ENCODE peak calls at places on chromosomes 5 and 9, in eight cellular contexts. N is neural progenitor cell, Q is GM23248, K is SK-N-SH, A is HCT116, B is PC-3, C is MM.1S, E is hepatocyte. T is an unnamed sample.

GRCh38 chr5:74422671-74423070 is 217.9 kb downstream of the ENC1 start:
- DNase-seq in N (no peak), Q (no peak), K (no peak), A (no peak), B (no peak), C (no peak), E (no peak), T (no peak)

GRCh38 chr5:1017056-1017455 is 8.5 kb downstream of the NKD2 start:
- DNase-seq in N (no peak), Q (no peak), K (no peak), A (no peak), B (no peak), C (no peak), E (no peak), T (no peak)

GRCh38 chr9:105672711-105673234 is 10.5 kb downstream of the TAL2 start:
- DNase-seq in N (no peak), Q (no peak), K (no peak), A (no peak), B (no peak), C (no peak), E (no peak), T (peak; percentile 71)

GRCh38 chr5:5025774-5026406 is 114.2 kb upstream of the ADAMTS16 start:
- DNase-seq in N (no peak), Q (no peak), K (peak; percentile 51), A (no peak), B (peak; percentile 79), C (peak; percentile 69), E (no peak), T (peak; percentile 3)

GRCh38 chr5:16618138-16618897 is 1.5 kb upstream of the RETREG1 start:
- DNase-seq in N (peak; percentile 8), Q (no peak), K (peak; percentile 22), A (no peak), B (no peak), C (no peak), E (peak; percentile 7), T (no peak)

GRCh38 chr5:64214152-64214551 is 48.5 kb downstream of the RNF180 start:
- DNase-seq in N (no peak), Q (no peak), K (no peak), A (no peak), B (no peak), C (no peak), E (no peak), T (no peak)

GRCh38 chr5:72692273-72692672 is 124.2 kb upstream of the TNPO1 start:
- DNase-seq in N (no peak), Q (peak; percentile 61), K (no peak), A (no peak), B (no peak), C (no peak), E (no peak), T (no peak)

GRCh38 chr5:32600057-32600622 is 14.8 kb downstream of the SUB1 start:
- DNase-seq in N (no peak), Q (peak; percentile 87), K (no peak), A (no peak), B (peak; percentile 93), C (no peak), E (peak; percentile 12), T (no peak)

GRCh38 chr9:94908041-94908563 is 181.6 kb downstream of the AOPEP start:
- DNase-seq in N (no peak), Q (no peak), K (no peak), A (no peak), B (no peak), C (no peak), E (no peak), T (no peak)

GRCh38 chr9:112029921-112030444 is 133.4 kb downstream of the UGCG start:
- DNase-seq in N (peak; percentile 19), Q (peak; percentile 23), K (no peak), A (no peak), B (peak; percentile 79), C (no peak), E (peak; percentile 67), T (no peak)

GRCh38 chr5:58724992-58725391 is 142.1 kb downstream of the RAB3C start:
- DNase-seq in N (no peak), Q (no peak), K (no peak), A (no peak), B (no peak), C (no peak), E (no peak), T (no peak)

GRCh38 chr5:157743163-157744054 is at the start of gene LSM11:
- DNase-seq in N (peak; percentile 94), Q (peak; percentile 94), K (peak; percentile 98), A (peak; percentile 66), B (peak; percentile 97), C (peak; percentile 88), E (peak; percentile 94), T (peak; percentile 91)

GRCh38 chr5:151896041-151896691 is 28.5 kb downstream of the GLRA1 start:
- DNase-seq in N (no peak), Q (peak; percentile 38), K (no peak), A (no peak), B (peak; percentile 56), C (no peak), E (peak; percentile 8), T (no peak)

GRCh38 chr9:135288941-135289534 is 190.5 kb upstream of the PPP1R26 start:
- DNase-seq in N (no peak), Q (no peak), K (no peak), A (peak; percentile 42), B (no peak), C (no peak), E (no peak), T (no peak)

GRCh38 chr5:133873454-133873853 is 95.0 kb downstream of the C5orf15 start:
- DNase-seq in N (no peak), Q (no peak), K (no peak), A (no peak), B (peak; percentile 42), C (no peak), E (no peak), T (no peak)
- TF ChIP-seq EZH2phosphoT487 in N (no peak), Q (no peak), K (no peak), A (no peak), B (no peak), C (no peak), E (no peak), T (no peak)

DNA sequence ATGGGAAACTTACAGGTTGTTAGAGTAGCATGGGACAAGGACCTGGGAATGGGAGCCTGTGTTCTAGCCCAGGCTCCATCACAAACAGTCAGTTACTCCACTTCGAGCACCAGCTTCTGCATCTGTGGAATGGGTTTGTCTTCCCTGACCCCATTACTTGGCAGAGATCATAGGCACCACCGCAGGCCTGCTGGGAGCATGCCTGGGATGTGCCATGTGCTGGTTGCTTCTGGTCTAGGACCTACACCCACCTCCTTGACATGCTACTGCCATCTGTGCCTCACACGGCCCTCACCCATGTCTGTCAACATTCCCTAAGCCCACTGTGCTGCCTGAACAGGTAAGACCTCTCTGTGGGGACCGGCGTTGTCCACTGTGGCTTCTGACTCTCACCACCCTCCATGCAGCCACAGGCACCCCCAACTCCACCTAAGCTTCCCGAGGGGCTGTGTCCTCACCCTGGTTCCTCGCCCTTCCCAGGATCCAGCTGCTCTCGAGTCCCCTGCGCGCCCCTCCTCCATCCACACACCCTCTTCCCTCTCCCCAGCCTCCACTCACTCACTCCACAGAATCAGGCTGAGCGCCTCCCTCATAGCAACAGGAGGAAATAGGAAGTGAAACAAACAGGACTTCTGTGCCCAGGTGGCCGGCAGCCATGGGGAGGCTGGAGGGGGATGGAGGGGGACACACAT is 85.9 kb upstream of the FAM120A start:
- DNase-seq in N (no peak), Q (no peak), K (no peak), A (no peak), B (no peak), C (no peak), E (no peak), T (peak; percentile 19)
- TF ChIP-seq EZH2phosphoT487 in N (no peak), Q (no peak), K (no peak), A (no peak), B (no peak), C (no peak), E (no peak), T (no peak)

DNA sequence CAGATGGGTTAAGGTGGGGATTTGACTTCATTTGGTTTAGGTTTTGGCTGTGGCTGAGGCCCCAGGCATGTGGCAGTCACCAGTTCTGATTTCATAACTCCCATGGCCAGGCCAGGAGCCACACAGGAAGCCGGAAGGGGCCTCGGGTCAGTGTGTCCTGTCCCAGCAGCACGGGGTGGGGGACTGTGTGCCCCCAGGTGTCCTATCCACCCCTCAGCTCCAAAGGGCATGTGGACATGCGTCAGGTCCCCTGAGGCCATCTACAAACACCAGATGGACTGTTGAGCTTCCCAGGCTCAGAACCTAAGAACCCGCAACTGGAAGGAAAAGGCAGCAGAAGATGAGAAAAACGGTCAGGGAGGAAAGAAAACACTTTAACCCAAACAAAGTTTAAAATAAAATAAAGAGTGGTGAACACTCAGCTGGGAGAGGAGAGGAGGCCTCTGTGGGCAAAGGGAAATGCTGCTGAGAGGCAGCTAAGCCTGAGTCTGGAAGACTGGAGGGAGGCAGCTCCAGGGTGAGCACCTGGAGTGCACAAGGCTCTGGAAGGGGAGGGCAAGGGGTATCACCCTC is 260.8 kb downstream of the AUH start:
- DNase-seq in N (no peak), Q (no peak), K (no peak), A (no peak), B (no peak), C (no peak), E (no peak), T (no peak)
- TF ChIP-seq EZH2phosphoT487 in N (no peak), Q (no peak), K (no peak), A (no peak), B (no peak), C (no peak), E (no peak), T (no peak)

GRCh38 chr5:132830436-132831094 is at the start of gene SHROOM1:
- DNase-seq in N (peak; percentile 76), Q (peak; percentile 85), K (peak; percentile 83), A (peak; percentile 44), B (peak; percentile 68), C (peak; percentile 85), E (peak; percentile 88), T (peak; percentile 47)

GRCh38 chr5:132828846-132829494 is 1.5 kb downstream of the SHROOM1 start:
- DNase-seq in N (no peak), Q (no peak), K (no peak), A (no peak), B (no peak), C (no peak), E (no peak), T (no peak)

GRCh38 chr5:132827943-132828673 is 2.3 kb downstream of the SHROOM1 start:
- DNase-seq in N (no peak), Q (no peak), K (no peak), A (no peak), B (no peak), C (no peak), E (no peak), T (no peak)

GRCh38 chr5:132831095-132831860 is 831 bp upstream of the SHROOM1 start:
- DNase-seq in N (no peak), Q (no peak), K (no peak), A (no peak), B (no peak), C (no peak), E (no peak), T (no peak)

DNA sequence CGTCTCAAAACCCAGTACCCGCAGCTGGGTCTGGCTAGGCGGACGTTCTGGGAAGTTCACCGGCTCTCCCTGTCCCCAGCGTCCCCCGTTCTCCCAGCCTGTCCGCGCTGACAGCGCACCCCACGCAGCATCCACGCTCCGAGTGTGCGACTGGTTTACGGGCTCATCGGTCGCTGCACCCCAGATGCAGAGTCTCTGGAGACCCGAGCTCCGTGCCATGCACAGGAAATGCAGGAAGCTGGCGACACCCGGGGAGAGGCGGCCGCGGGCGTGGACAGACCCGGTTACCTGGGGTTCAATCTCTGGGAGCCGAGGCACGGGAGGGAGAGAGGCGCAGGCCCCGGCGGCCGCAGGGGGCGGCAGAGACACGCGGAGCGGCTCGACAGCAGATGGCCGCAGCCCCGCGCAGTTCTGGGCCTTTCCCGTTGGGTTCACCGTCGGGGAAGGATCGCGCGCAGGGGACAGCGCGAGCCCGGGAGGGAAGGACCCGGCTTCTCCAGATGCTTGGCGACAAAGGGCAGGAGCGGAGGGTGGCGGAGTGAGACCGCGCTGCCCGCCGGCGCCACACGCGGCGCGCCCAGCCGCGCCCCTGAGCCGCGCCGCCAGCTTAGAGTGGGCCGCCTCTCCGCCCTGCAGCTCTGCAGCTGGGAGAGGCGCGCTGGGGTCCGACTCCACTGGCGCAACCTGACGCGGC is 558 bp downstream of the SHROOM1 start:
- DNase-seq in N (peak; percentile 88), Q (peak; percentile 90), K (peak; percentile 97), A (peak; percentile 38), B (peak; percentile 64), C (peak; percentile 79), E (peak; percentile 92), T (peak; percentile 73)
- TF ChIP-seq EZH2phosphoT487 in N (no peak), Q (no peak), K (no peak), A (no peak), B (no peak), C (no peak), E (no peak), T (no peak)

T was measured in OCI-LY7.